ENCODE peak calls at places on chromosome 9, in five cellular contexts. One of them, this sample, is unnamed.

GRCh38 chr9:110141118-110141797 is 66.7 kb downstream of the C9orf152 start:
- DNase-seq in activated T-helper 1 cell treated with Interleukin-2 at 50 U/mL for 16 hours: no peak
- DNase-seq in HT1080: peak
- DNase-seq in activated CD8-positive, alpha-beta memory T cell treated with anti-CD3 and anti-CD28 coated beads for 24 hours: no peak
- DNase-seq in EL: peak
- DNase-seq in this sample: no peak

GRCh38 chr9:7408845-7409244 is 390.7 kb downstream of the DMAC1 start:
- DNase-seq in activated T-helper 1 cell treated with Interleukin-2 at 50 U/mL for 16 hours: no peak
- DNase-seq in HT1080: no peak
- DNase-seq in activated CD8-positive, alpha-beta memory T cell treated with anti-CD3 and anti-CD28 coated beads for 24 hours: no peak
- DNase-seq in EL: no peak
- DNase-seq in this sample: no peak

GRCh38 chr9:137722481-137722880 is 103.7 kb downstream of the EHMT1 start:
- DNase-seq in activated T-helper 1 cell treated with Interleukin-2 at 50 U/mL for 16 hours: no peak
- DNase-seq in HT1080: no peak
- DNase-seq in activated CD8-positive, alpha-beta memory T cell treated with anti-CD3 and anti-CD28 coated beads for 24 hours: no peak
- DNase-seq in EL: no peak
- DNase-seq in this sample: no peak

GRCh38 chr9:11326231-11326630 is 713.4 kb upstream of the PTPRD start:
- DNase-seq in activated T-helper 1 cell treated with Interleukin-2 at 50 U/mL for 16 hours: no peak
- DNase-seq in HT1080: no peak
- DNase-seq in activated CD8-positive, alpha-beta memory T cell treated with anti-CD3 and anti-CD28 coated beads for 24 hours: no peak
- DNase-seq in EL: no peak
- DNase-seq in this sample: no peak

GRCh38 chr9:124098141-124098905 is 86.8 kb downstream of the LHX2 start:
- DNase-seq in activated T-helper 1 cell treated with Interleukin-2 at 50 U/mL for 16 hours: no peak
- DNase-seq in HT1080: peak
- DNase-seq in activated CD8-positive, alpha-beta memory T cell treated with anti-CD3 and anti-CD28 coated beads for 24 hours: no peak
- DNase-seq in EL: no peak
- DNase-seq in this sample: no peak

GRCh38 chr9:40926404-40927259 is 201.8 kb downstream of the FOXD4L6 start:
- DNase-seq in activated T-helper 1 cell treated with Interleukin-2 at 50 U/mL for 16 hours: no peak
- DNase-seq in HT1080: no peak
- DNase-seq in activated CD8-positive, alpha-beta memory T cell treated with anti-CD3 and anti-CD28 coated beads for 24 hours: no peak
- DNase-seq in EL: no peak
- DNase-seq in this sample: no peak

GRCh38 chr9:79210541-79211243 is 361.1 kb upstream of the TLE4 start:
- DNase-seq in activated T-helper 1 cell treated with Interleukin-2 at 50 U/mL for 16 hours: no peak
- DNase-seq in HT1080: no peak
- DNase-seq in activated CD8-positive, alpha-beta memory T cell treated with anti-CD3 and anti-CD28 coated beads for 24 hours: no peak
- DNase-seq in EL: no peak
- DNase-seq in this sample: no peak

GRCh38 chr9:34211395-34211794 is 32.6 kb downstream of the UBAP1 start:
- DNase-seq in activated T-helper 1 cell treated with Interleukin-2 at 50 U/mL for 16 hours: no peak
- DNase-seq in HT1080: no peak
- DNase-seq in activated CD8-positive, alpha-beta memory T cell treated with anti-CD3 and anti-CD28 coated beads for 24 hours: no peak
- DNase-seq in EL: no peak
- DNase-seq in this sample: no peak

GRCh38 chr9:129027685-129028191 is 393 bp downstream of the SH3GLB2 start:
- DNase-seq in activated T-helper 1 cell treated with Interleukin-2 at 50 U/mL for 16 hours: peak
- DNase-seq in HT1080: peak
- DNase-seq in activated CD8-positive, alpha-beta memory T cell treated with anti-CD3 and anti-CD28 coated beads for 24 hours: no peak
- DNase-seq in EL: peak
- DNase-seq in this sample: no peak

GRCh38 chr9:76365028-76365427 is 29.2 kb downstream of the RFK start:
- DNase-seq in activated T-helper 1 cell treated with Interleukin-2 at 50 U/mL for 16 hours: no peak
- DNase-seq in HT1080: peak
- DNase-seq in activated CD8-positive, alpha-beta memory T cell treated with anti-CD3 and anti-CD28 coated beads for 24 hours: no peak
- DNase-seq in EL: peak
- DNase-seq in this sample: no peak